ENCODE peak calls at places on chromosomes 11 and 22, in eight cellular contexts. P is adrenal gland, W is heart left ventricle, S is pancreas, I is uterus, T is stomach, M is hepatocyte, D is right lobe of liver. L is an unnamed sample. For H3K9me3, the result is how much of the 10 kb centered on the place peaks cover.

GRCh38 chr22:29979645-29980303 is 96.8 kb downstream of the MTMR3 start:
- DNase-seq in M (no peak), S (no peak), P (no peak), I (no peak), W (no peak), T (no peak), D (no peak), L (no peak)

GRCh38 chr11:112273066-112273465 is 12.4 kb upstream of the PLET1 start:
- DNase-seq in W (no peak), I (no peak), S (no peak), M (no peak), T (no peak), P (no peak), D (no peak), L (no peak)

GRCh38 chr11:105269862-105270261 is 130.3 kb upstream of the CARD18 start:
- DNase-seq in S (no peak), T (no peak), D (no peak), P (no peak), I (no peak), W (no peak), M (no peak), L (no peak)

GRCh38 chr11:65492637-65493366 is 6.0 kb upstream of the MALAT1 start:
- DNase-seq in M (peak), D (peak), I (peak), P (peak), T (peak), W (peak), S (peak), L (no peak)

GRCh38 chr11:89491141-89491690 is at the start of gene NOX4:
- DNase-seq in W (peak), P (peak), T (peak), S (no peak), M (peak), D (peak), I (peak), L (no peak)

GRCh38 chr11:27468209-27468608 is 4.4 kb downstream of the LGR4 start:
- DNase-seq in I (no peak), P (no peak), T (no peak), S (no peak), W (no peak), D (no peak), M (peak), L (no peak)

GRCh38 chr11:65059959-65060824 is 1.8 kb upstream of the NAALADL1 start:
- DNase-seq in I (no peak), P (no peak), W (no peak), D (no peak), S (no peak), T (no peak), M (no peak), L (no peak)

GRCh38 chr22:45208993-45209838 is 31.5 kb downstream of the KIAA0930 start:
- DNase-seq in I (no peak), P (no peak), T (no peak), M (no peak), D (peak), S (no peak), W (no peak), L (peak)

GRCh38 chr22:44990328-44990727 is 19.5 kb downstream of the PHF21B start:
- DNase-seq in P (no peak), S (no peak), M (no peak), T (no peak), D (no peak), I (no peak), W (no peak), L (no peak)

GRCh38 chr11:47616726-47617416 is 22.7 kb upstream of the C1QTNF4 start:
- DNase-seq in T (no peak), M (peak), W (peak), P (peak), D (no peak), I (peak), S (peak), L (no peak)

GRCh38 chr22:45587638-45588481 is 83.8 kb upstream of the ATXN10 start:
- DNase-seq in T (no peak), I (no peak), D (no peak), W (no peak), M (no peak), P (no peak), S (no peak), L (no peak)

GRCh38 chr11:123654566-123655081 is at the start of gene SCN3B:
- DNase-seq in M (peak), D (peak), W (peak), I (peak), P (peak), S (peak), T (peak), L (no peak)

GRCh38 chr11:114586797-114587196 is 8.8 kb downstream of the NXPE4 start:
- DNase-seq in P (no peak), S (no peak), W (no peak), D (no peak), I (no peak), M (no peak), T (no peak), L (no peak)

GRCh38 chr22:44576311-44577260 is 78.6 kb upstream of the RTL6 start:
- DNase-seq in W (no peak), M (no peak), T (no peak), D (no peak), I (no peak), P (peak), S (peak), L (no peak)

GRCh38 chr11:125390949-125391348 is 105.1 kb downstream of the FEZ1 start:
- DNase-seq in M (no peak), T (no peak), S (no peak), P (no peak), I (no peak), W (no peak), D (no peak), L (no peak)

GRCh38 chr11:95517453-95517852 is 272.1 kb downstream of the FAM76B start:
- DNase-seq in P (no peak), S (no peak), D (no peak), W (no peak), I (no peak), T (no peak), M (no peak), L (no peak)

GRCh38 chr22:29003975-29004646 is 57.5 kb downstream of the C22orf31 start:
- DNase-seq in W (no peak), M (no peak), S (peak), P (peak), D (no peak), I (no peak), T (peak), L (no peak)

GRCh38 chr22:44859641-44860040 is 107.3 kb downstream of the ARHGAP8 start:
- DNase-seq in D (no peak), W (no peak), P (no peak), T (no peak), S (no peak), M (no peak), I (no peak), L (no peak)

GRCh38 chr11:78645226-78646202 is 70.8 kb upstream of the NARS2 start:
- DNase-seq in P (peak), S (peak), W (peak), T (peak), I (peak), M (peak), D (peak), L (peak)

GRCh38 chr11:74278721-74279148 is 32.7 kb downstream of the P4HA3 start:
- DNase-seq in W (peak), M (peak), S (peak), P (peak), D (no peak), T (no peak), I (peak), L (no peak)

GRCh38 chr22:43516386-43516785 is 104.6 kb downstream of the MPPED1 start:
- DNase-seq in M (no peak), W (no peak), S (no peak), T (no peak), P (no peak), D (no peak), I (no peak), L (no peak)

GRCh38 chr22:44668190-44668885 is 33.7 kb upstream of the PRR5 start:
- DNase-seq in S (no peak), M (peak), D (no peak), W (no peak), I (no peak), T (no peak), P (no peak), L (peak)

GRCh38 chr11:24637520-24637919 is 140.7 kb downstream of the LUZP2 start:
- DNase-seq in D (no peak), T (no peak), I (no peak), M (no peak), P (no peak), W (no peak), S (no peak), L (no peak)

GRCh38 chr11:79167510-79168188 is 273.2 kb downstream of the TENM4 start:
- DNase-seq in W (no peak), I (no peak), S (no peak), M (no peak), T (no peak), D (no peak), P (no peak), L (no peak)

GRCh38 chr11:12289667-12290476 is 87.5 kb upstream of the PARVA start:
- DNase-seq in S (no peak), W (no peak), D (no peak), P (no peak), I (no peak), T (peak), M (no peak), L (no peak)

GRCh38 chr11:115084191-115084590 is 405.9 kb downstream of the NXPE2 start:
- DNase-seq in I (no peak), M (no peak), T (no peak), P (no peak), D (no peak), S (no peak), W (no peak), L (no peak)

GRCh38 chr11:68480855-68481510 is 20.4 kb downstream of the PPP6R3 start:
- DNase-seq in S (no peak), W (no peak), I (no peak), M (no peak), P (no peak), T (no peak), D (no peak), L (no peak)

GRCh38 chr22:43313497-43314474 is 29.4 kb downstream of the SCUBE1 start:
- DNase-seq in P (peak), D (no peak), S (no peak), I (peak), W (peak), T (no peak), M (no peak), L (no peak)

GRCh38 chr22:47274196-47274595 is 511.7 kb downstream of the TBC1D22A start:
- DNase-seq in D (no peak), W (no peak), M (no peak), I (no peak), P (no peak), S (no peak), T (no peak), L (no peak)
- H3K9me3 ChIP-seq in D (under half), W (under half), M (under half), I (under half), P (under half), S (under half), T (under half), L (under half)

DNA sequence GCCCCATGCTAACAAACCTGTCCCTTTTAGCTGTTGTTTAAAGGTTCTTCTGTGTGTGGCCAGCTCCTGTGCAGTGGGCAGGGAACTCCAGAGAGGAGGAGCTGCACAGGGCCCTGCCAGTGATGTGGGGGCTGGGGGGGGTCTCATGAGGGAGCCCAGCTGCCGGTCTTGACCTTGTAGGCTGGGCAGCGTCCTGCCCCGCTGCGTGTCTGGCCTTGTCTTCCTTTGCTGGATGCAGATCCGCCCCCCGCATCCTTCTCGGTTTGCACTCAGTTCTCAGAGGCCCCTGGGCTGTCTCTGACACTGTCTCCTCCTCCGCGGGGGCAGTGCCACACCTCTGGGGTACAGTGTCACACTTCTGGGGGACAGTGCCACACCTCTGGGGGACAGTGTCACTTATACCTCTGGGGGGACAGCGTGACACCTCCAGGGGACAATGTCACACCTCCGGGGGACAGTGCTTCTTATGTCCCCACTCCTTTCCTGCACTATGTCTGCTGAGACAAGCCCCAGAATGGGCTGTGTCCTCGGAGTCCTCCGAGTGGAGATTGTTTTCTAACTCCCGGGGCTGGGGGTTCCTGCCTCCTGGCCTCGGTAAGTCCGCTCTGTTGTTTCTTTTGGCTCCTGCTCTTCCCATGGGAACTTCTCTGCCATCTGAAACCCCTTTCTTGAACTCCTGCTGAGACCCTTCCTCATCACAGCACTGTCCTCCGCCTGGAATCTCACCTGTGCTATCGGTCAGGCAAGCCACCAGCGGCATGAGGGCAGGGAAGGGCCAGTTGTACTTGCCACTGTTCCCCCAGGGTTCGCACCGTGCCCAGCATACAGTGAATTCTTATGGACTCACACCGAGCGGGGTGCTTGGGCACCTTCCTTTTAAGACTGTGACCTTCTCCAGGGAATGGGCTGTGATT is 788.3 kb downstream of the TBC1D22A start:
- DNase-seq in W (no peak), P (no peak), I (no peak), T (peak), D (no peak), S (no peak), M (no peak), L (no peak)
- H3K9me3 ChIP-seq in W (under half), P (under half), I (under half), T (under half), D (under half), S (under half), M (under half), L (under half)

DNA sequence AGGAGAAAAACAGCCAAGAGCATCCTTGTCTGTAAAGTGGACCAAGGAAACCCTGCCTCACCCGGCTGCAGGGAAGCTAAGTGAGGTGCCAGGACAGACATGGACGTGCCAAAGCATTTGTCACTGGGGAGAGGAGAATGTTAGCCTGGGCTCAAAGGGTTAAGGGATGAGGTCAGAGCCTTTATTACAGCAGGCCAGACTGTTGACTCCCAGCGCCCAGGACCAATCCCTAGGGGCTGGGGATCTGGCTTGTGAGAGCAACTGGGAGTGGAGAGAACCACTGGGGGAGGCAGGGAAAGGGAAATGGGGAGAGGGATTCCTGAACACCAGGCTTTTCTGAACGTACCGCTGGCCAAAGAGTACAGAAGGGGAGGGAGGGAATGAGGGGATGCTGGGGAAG is 2.6 kb downstream of the CHRM1 start:
- DNase-seq in D (no peak), P (no peak), T (no peak), M (no peak), I (no peak), S (no peak), W (no peak), L (no peak)
- H3K9me3 ChIP-seq in D (under half), P (under half), T (under half), M (under half), I (under half), S (under half), W (under half), L (under half)

GRCh38 chr11:31827458-31828206 is 16.5 kb upstream of the PAX6 start:
- DNase-seq in P (no peak), W (no peak), I (no peak), T (no peak), S (no peak), D (no peak), M (no peak), L (no peak)
- H3K9me3 ChIP-seq in P (under half), W (under half), I (under half), T (under half), S (under half), D (under half), M (under half), L (under half)

GRCh38 chr22:26027341-26027740 is 141.9 kb upstream of the SEZ6L start:
- DNase-seq in I (no peak), W (no peak), M (no peak), T (no peak), P (no peak), S (no peak), D (no peak), L (no peak)
- H3K9me3 ChIP-seq in I (under half), W (under half), M (under half), T (under half), P (under half), S (under half), D (under half), L (under half)

DNA sequence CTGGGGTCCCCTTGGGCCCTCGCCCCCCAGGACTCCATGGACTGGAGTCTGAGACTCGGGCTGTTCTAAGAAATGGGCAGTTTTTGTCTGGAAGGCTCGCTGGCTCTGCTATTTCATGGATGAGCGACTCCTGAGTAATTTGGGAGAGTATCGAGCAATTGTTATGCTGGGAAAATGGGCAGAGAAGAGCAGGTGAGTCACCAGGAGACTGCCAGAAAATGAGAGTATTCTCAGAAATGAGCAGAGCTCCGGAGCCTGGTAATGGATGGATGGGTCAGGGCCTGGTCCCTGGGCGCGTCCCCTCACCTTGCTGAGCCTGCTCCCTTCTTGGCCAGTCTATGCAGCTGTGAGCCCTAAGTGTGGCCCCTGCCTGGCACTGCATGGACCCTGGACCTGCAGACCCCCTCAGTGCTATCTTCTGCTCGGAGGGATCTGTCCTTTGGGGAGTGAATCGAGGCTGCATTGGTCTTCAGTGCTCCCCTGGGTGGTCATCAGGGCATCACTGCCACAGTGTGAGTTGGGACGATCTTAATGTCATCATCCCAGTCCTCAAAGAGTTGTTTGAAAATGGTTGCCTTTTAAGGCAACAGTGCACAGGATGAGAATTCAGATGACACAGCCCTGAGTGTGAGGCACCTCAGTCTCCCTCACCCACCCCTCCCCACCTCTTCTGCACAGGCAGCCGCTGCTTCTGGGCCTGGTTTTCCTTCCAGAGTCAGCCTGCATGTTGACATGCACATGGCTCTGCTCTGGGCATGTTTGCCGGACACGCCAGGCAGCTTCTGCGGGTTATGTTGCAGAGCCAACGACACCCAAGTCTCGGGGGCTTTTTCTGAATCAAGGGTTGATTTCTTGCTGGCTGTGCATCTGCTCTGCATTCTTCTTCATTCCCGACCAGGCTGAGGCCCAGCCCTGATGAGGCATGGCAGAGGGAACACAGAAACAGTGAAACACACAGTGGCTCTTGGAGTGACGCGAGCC is 519.0 kb downstream of the TBC1D22A start:
- DNase-seq in S (no peak), I (no peak), D (no peak), M (no peak), T (no peak), P (no peak), W (no peak), L (no peak)
- H3K9me3 ChIP-seq in S (under half), I (under half), D (under half), M (under half), T (under half), P (under half), W (under half), L (under half)

GRCh38 chr22:47884200-47884599 is 1121.8 kb downstream of the TBC1D22A start:
- DNase-seq in W (no peak), T (no peak), M (no peak), P (no peak), S (no peak), D (no peak), I (no peak), L (no peak)
- H3K9me3 ChIP-seq in W (under half), T (under half), M (under half), P (under half), S (under half), D (under half), I (under half), L (under half)

DNA sequence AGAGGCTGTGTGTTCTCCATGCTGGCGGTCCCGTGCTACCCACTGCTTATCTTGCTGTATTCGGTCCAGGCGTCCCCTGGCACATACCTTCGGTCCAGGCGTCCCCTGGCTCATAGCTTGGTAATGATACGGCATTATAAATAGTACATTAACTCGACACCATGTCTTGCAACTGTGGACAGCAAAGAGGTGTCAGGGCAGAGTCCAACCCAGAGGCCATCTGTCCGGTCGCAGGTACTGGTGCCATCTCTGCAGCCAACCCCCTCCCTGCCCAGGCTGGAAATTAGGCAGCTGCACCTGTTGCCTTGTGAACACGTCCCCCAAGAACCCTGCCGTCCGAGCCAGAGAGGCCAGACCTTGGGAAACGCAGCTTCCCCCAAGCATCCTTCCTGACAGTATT is 634.3 kb downstream of the BRD1 start:
- DNase-seq in W (no peak), T (no peak), S (no peak), I (no peak), P (no peak), M (no peak), D (peak), L (no peak)
- H3K9me3 ChIP-seq in W (under half), T (under half), S (under half), I (under half), P (under half), M (under half), D (under half), L (under half)